ENCODE peak calls at places on chromosomes 11 and 22, in four cellular contexts. W is left cardiac atrium, O is KBM-7, R is activated T-cell treated with anti-CD3 and anti-CD28 coated beads for 24 hours. B is an unnamed sample.

GRCh38 chr11:9573054-9573774 is at the start of gene WEE1:
- DNase-seq in W (peak), O (peak), R (peak), B (peak)

GRCh38 chr11:134449713-134450112 is 37.7 kb upstream of the B3GAT1 start:
- DNase-seq in W (no peak), O (no peak), R (no peak), B (no peak)

GRCh38 chr22:37844904-37845334 is 785 bp upstream of the ANKRD54 start:
- DNase-seq in W (no peak), O (no peak), R (no peak), B (no peak)

GRCh38 chr11:116948375-116948774 is 111.0 kb upstream of the APOA1 start:
- DNase-seq in W (no peak), O (no peak), R (no peak), B (no peak)

GRCh38 chr11:70477607-70478006 is 79.3 kb downstream of the CTTN start:
- DNase-seq in W (peak), O (no peak), R (no peak), B (peak)

GRCh38 chr22:41830174-41830573 is 2.7 kb upstream of the SREBF2 start:
- DNase-seq in W (no peak), O (no peak), R (no peak), B (no peak)

GRCh38 chr11:69497221-69497787 is 15.8 kb downstream of the LINC01488 start:
- DNase-seq in W (peak), O (no peak), R (no peak), B (peak)

GRCh38 chr11:35853871-35854270 is 90.0 kb upstream of the LDLRAD3 start:
- DNase-seq in W (no peak), O (no peak), R (no peak), B (no peak)

GRCh38 chr22:39343259-39344045 is 6.3 kb upstream of the SYNGR1 start:
- DNase-seq in W (peak), O (peak), R (peak), B (peak)

GRCh38 chr11:112961146-112961668 is at the start of gene NCAM1:
- DNase-seq in W (peak), O (peak), R (peak), B (peak)

GRCh38 chr11:70226967-70227366 is 23.9 kb downstream of the FADD start:
- DNase-seq in W (no peak), O (peak), R (no peak), B (no peak)

GRCh38 chr11:2541881-2542361 is 97.1 kb downstream of the KCNQ1 start:
- DNase-seq in W (peak), O (no peak), R (no peak), B (peak)

GRCh38 chr11:12625438-12626071 is 48.7 kb upstream of the TEAD1 start:
- DNase-seq in W (no peak), O (peak), R (no peak), B (no peak)

B was measured in left ventricle myocardium inferior.